ENCODE peak calls at places on chromosomes 12 and 14, in nine cellular contexts. L is ascending aorta; T is fibroblast of pulmonary artery; S is left ventricle myocardium inferior; P is stimulated activated CD4-positive, alpha-beta T cell treated with anti-CD3 and anti-CD28 coated beads, Interleukin-2, amount 100 ng/mL, for 48 hours; Y is hepatocyte; K is fibroblast of lung; Q is activated naive CD4-positive, alpha-beta T cell treated with anti-CD3 and anti-CD28 coated beads, Interleukin-2, amount 10 ng/mL, durations not matched to agents 7 days and 5 days; G is pancreas. V is an unnamed sample.

GRCh38 chr12:67239061-67239460 is 30.1 kb upstream of the CAND1 start:
- DNase-seq in L (no peak), T (peak), S (no peak), P (no peak), Y (no peak), K (peak), Q (no peak), G (no peak), V (no peak)

GRCh38 chr14:22821193-22822016 is 6.2 kb upstream of the SLC7A7 start:
- DNase-seq in L (no peak), T (no peak), S (no peak), P (no peak), Y (peak), K (no peak), Q (no peak), G (no peak), V (no peak)

GRCh38 chr12:97573901-97574300 is 111.3 kb downstream of the RMST start:
- DNase-seq in L (no peak), T (no peak), S (no peak), P (no peak), Y (no peak), K (peak), Q (no peak), G (no peak), V (no peak)

GRCh38 chr12:45014396-45014795 is 36.5 kb downstream of the DBX2 start:
- DNase-seq in L (no peak), T (no peak), S (no peak), P (no peak), Y (no peak), K (no peak), Q (no peak), G (no peak), V (no peak)

GRCh38 chr14:43914041-43914693 is 592.9 kb downstream of the FSCB start:
- DNase-seq in L (no peak), T (no peak), S (no peak), P (no peak), Y (no peak), K (no peak), Q (no peak), G (peak), V (no peak)

GRCh38 chr14:32358781-32359180 is 29.7 kb downstream of the AKAP6 start:
- DNase-seq in L (no peak), T (no peak), S (no peak), P (no peak), Y (no peak), K (no peak), Q (no peak), G (no peak), V (no peak)

GRCh38 chr14:76644875-76645518 is 116.3 kb upstream of the VASH1 start:
- DNase-seq in L (no peak), T (peak), S (peak), P (no peak), Y (peak), K (peak), Q (peak), G (no peak), V (peak)

GRCh38 chr14:98070521-98070920 is 1201.5 kb downstream of the BCL11B start:
- DNase-seq in L (no peak), T (no peak), S (no peak), P (no peak), Y (no peak), K (no peak), Q (no peak), G (no peak), V (no peak)

GRCh38 chr12:107992870-107993451 is 136.1 kb upstream of the WSCD2 start:
- DNase-seq in L (no peak), T (peak), S (no peak), P (peak), Y (peak), K (peak), Q (no peak), G (no peak), V (peak)

GRCh38 chr12:60266381-60266852 is 670.6 kb downstream of the SLC16A7 start:
- DNase-seq in L (no peak), T (peak), S (no peak), P (no peak), Y (peak), K (peak), Q (no peak), G (no peak), V (peak)

GRCh38 chr12:49762468-49762847 is 21.1 kb downstream of the TMBIM6 start:
- DNase-seq in L (peak), T (no peak), S (no peak), P (no peak), Y (no peak), K (no peak), Q (peak), G (no peak), V (no peak)

GRCh38 chr14:56378474-56378873 is 201.1 kb upstream of the TMEM260 start:
- DNase-seq in L (peak), T (peak), S (no peak), P (no peak), Y (no peak), K (peak), Q (no peak), G (no peak), V (peak)

GRCh38 chr14:58912287-58912686 is 274.5 kb downstream of the DACT1 start:
- DNase-seq in L (no peak), T (no peak), S (no peak), P (no peak), Y (no peak), K (no peak), Q (no peak), G (no peak), V (no peak)

GRCh38 chr12:19035552-19035951 is 94.0 kb upstream of the PLEKHA5 start:
- DNase-seq in L (no peak), T (peak), S (no peak), P (no peak), Y (no peak), K (peak), Q (no peak), G (no peak), V (peak)

GRCh38 chr14:32623300-32624093 is 294.4 kb downstream of the AKAP6 start:
- DNase-seq in L (no peak), T (peak), S (no peak), P (no peak), Y (no peak), K (peak), Q (no peak), G (no peak), V (peak)

GRCh38 chr12:94290353-94290752 is 142.0 kb downstream of the PLXNC1 start:
- DNase-seq in L (no peak), T (no peak), S (no peak), P (no peak), Y (no peak), K (no peak), Q (no peak), G (no peak), V (no peak)

GRCh38 chr12:31477669-31478068 is 113.3 kb downstream of the DENND5B start:
- DNase-seq in L (no peak), T (no peak), S (no peak), P (no peak), Y (no peak), K (no peak), Q (no peak), G (no peak), V (no peak)

GRCh38 chr12:121858662-121859572 is at the start of gene HPD:
- DNase-seq in L (peak), T (peak), S (peak), P (no peak), Y (peak), K (peak), Q (no peak), G (peak), V (peak)

GRCh38 chr12:26845057-26845666 is 12.2 kb upstream of the ITPR2 start:
- DNase-seq in L (peak), T (peak), S (peak), P (no peak), Y (peak), K (peak), Q (peak), G (no peak), V (peak)